ENCODE peak calls at places on chromosomes 7 and 10, in eight cellular contexts. Y is B cell, I is kidney glomerular epithelial cell, P is AG09309, Q is H9, A is HEK293T, G is chondrocyte, X is fibroblast of pulmonary artery. D is an unnamed sample.
A peak's percentile ranks its signal among the peaks of the same experiment; 100 is the strongest.

GRCh38 chr7:36723951-36724664 is at the start of gene AOAH:
- DNase-seq in Y (peak; percentile 71), I (no peak), P (no peak), Q (no peak), A (no peak), G (no peak), X (no peak), D (no peak)

GRCh38 chr7:83655951-83656556 is 7.1 kb upstream of the SEMA3E start:
- DNase-seq in Y (no peak), I (peak; percentile 20), P (peak; percentile 4), Q (no peak), A (peak; percentile 38), G (no peak), X (peak; percentile 75), D (peak; percentile 12)

GRCh38 chr10:113854757-113855626 is 531 bp downstream of the NHLRC2 start:
- DNase-seq in Y (peak; percentile 76), I (peak; percentile 41), P (no peak), Q (peak; percentile 51), A (peak; percentile 72), G (no peak), X (peak; percentile 54), D (peak; percentile 56)

GRCh38 chr10:128530301-128530700 is 404.1 kb upstream of the MKI67 start:
- DNase-seq in Y (no peak), I (peak; percentile 23), P (no peak), Q (no peak), A (no peak), G (no peak), X (peak; percentile 3), D (peak; percentile 22)

GRCh38 chr7:34672430-34672829 is 14.4 kb downstream of the NPSR1 start:
- DNase-seq in Y (no peak), I (no peak), P (no peak), Q (no peak), A (no peak), G (no peak), X (peak; percentile 33), D (no peak)

GRCh38 chr7:4837814-4838625 is 23.8 kb downstream of the PAPOLB start:
- DNase-seq in Y (no peak), I (no peak), P (no peak), Q (no peak), A (peak; percentile 50), G (peak; percentile 55), X (no peak), D (no peak)

GRCh38 chr7:108468246-108468645 is 12.0 kb upstream of the NRCAM start:
- DNase-seq in Y (no peak), I (no peak), P (no peak), Q (no peak), A (no peak), G (no peak), X (no peak), D (no peak)

GRCh38 chr10:23432161-23432560 is 6.7 kb upstream of the OTUD1 start:
- DNase-seq in Y (no peak), I (no peak), P (no peak), Q (no peak), A (no peak), G (no peak), X (no peak), D (no peak)

GRCh38 chr7:151940048-151940845 is 16.0 kb upstream of the GALNTL5 start:
- DNase-seq in Y (no peak), I (no peak), P (peak; percentile 38), Q (no peak), A (no peak), G (no peak), X (peak; percentile 67), D (no peak)

GRCh38 chr7:64888561-64888900 is 14.5 kb upstream of the ZNF273 start:
- DNase-seq in Y (no peak), I (no peak), P (no peak), Q (no peak), A (no peak), G (no peak), X (peak; percentile 11), D (peak; percentile 61)

GRCh38 chr10:46229144-46229563 is 57.6 kb upstream of the ANTXRL start:
- DNase-seq in Y (peak; percentile 33), I (peak; percentile 21), P (no peak), Q (peak; percentile 67), A (peak; percentile 68), G (no peak), X (no peak), D (peak; percentile 44)

GRCh38 chr10:59817806-59818205 is 64.6 kb upstream of the MRLN start:
- DNase-seq in Y (no peak), I (no peak), P (no peak), Q (no peak), A (no peak), G (no peak), X (peak; percentile 52), D (no peak)

GRCh38 chr10:28897617-28898464 is 220.5 kb downstream of the BAMBI start:
- DNase-seq in Y (no peak), I (no peak), P (no peak), Q (no peak), A (no peak), G (no peak), X (peak; percentile 51), D (no peak)

GRCh38 chr10:69800109-69800508 is 1.6 kb upstream of the COL13A1 start:
- DNase-seq in Y (no peak), I (peak; percentile 46), P (no peak), Q (peak; percentile 76), A (peak; percentile 72), G (no peak), X (peak; percentile 74), D (peak; percentile 70)

GRCh38 chr7:106460792-106461254 is 176.0 kb upstream of the NAMPT start:
- DNase-seq in Y (no peak), I (no peak), P (no peak), Q (no peak), A (no peak), G (no peak), X (no peak), D (no peak)

GRCh38 chr7:34837316-34837715 is 179.3 kb downstream of the NPSR1 start:
- DNase-seq in Y (no peak), I (no peak), P (no peak), Q (no peak), A (no peak), G (no peak), X (peak; percentile 11), D (no peak)

GRCh38 chr7:21367537-21367936 is 60.3 kb upstream of the SP4 start:
- DNase-seq in Y (no peak), I (no peak), P (no peak), Q (no peak), A (no peak), G (no peak), X (no peak), D (no peak)

GRCh38 chr7:127654404-127655392 is 2.7 kb downstream of the SND1 start:
- DNase-seq in Y (no peak), I (no peak), P (no peak), Q (no peak), A (peak; percentile 22), G (no peak), X (no peak), D (no peak)

GRCh38 chr7:81956520-81956919 is 186.7 kb upstream of the HGF start:
- DNase-seq in Y (no peak), I (no peak), P (peak; percentile 21), Q (no peak), A (peak; percentile 28), G (no peak), X (peak; percentile 85), D (peak; percentile 44)

GRCh38 chr10:123997013-123997412 is 96.4 kb downstream of the CHST15 start:
- DNase-seq in Y (no peak), I (no peak), P (no peak), Q (no peak), A (no peak), G (peak; percentile 4), X (no peak), D (no peak)

GRCh38 chr10:32125023-32125422 is 68.8 kb upstream of the KIF5B start:
- DNase-seq in Y (no peak), I (no peak), P (no peak), Q (no peak), A (no peak), G (no peak), X (no peak), D (no peak)

GRCh38 chr7:47947355-47947749 is 914 bp downstream of the PKD1L1 start:
- DNase-seq in Y (no peak), I (no peak), P (no peak), Q (no peak), A (no peak), G (no peak), X (no peak), D (no peak)

GRCh38 chr7:134472572-134473242 is 13.8 kb upstream of the AKR1B1 start:
- DNase-seq in Y (no peak), I (no peak), P (no peak), Q (no peak), A (no peak), G (no peak), X (no peak), D (no peak)

GRCh38 chr10:130727766-130728490 is 583.6 kb downstream of the TCERG1L start:
- DNase-seq in Y (no peak), I (no peak), P (no peak), Q (no peak), A (no peak), G (peak; percentile 55), X (no peak), D (no peak)

GRCh38 chr7:36507868-36508440 is 118.3 kb downstream of the ANLN start:
- DNase-seq in Y (no peak), I (no peak), P (no peak), Q (no peak), A (no peak), G (no peak), X (no peak), D (no peak)

GRCh38 chr10:10293431-10293830 is 724.2 kb upstream of the CELF2 start:
- DNase-seq in Y (no peak), I (no peak), P (no peak), Q (peak; percentile 62), A (no peak), G (no peak), X (peak; percentile 59), D (no peak)

GRCh38 chr10:95247200-95247880 is 43.5 kb downstream of the PDLIM1 start:
- DNase-seq in Y (no peak), I (peak; percentile 57), P (peak; percentile 62), Q (no peak), A (no peak), G (no peak), X (peak; percentile 76), D (no peak)

GRCh38 chr10:49408437-49409306 is 12.8 kb upstream of the DRGX start:
- DNase-seq in Y (no peak), I (no peak), P (no peak), Q (peak; percentile 64), A (no peak), G (no peak), X (peak; percentile 11), D (no peak)

GRCh38 chr10:44395396-44395795 is 10.5 kb upstream of the CXCL12 start:
- DNase-seq in Y (no peak), I (no peak), P (no peak), Q (no peak), A (no peak), G (no peak), X (no peak), D (no peak)

GRCh38 chr7:77813180-77813579 is 14.6 kb downstream of the PHTF2 start:
- DNase-seq in Y (no peak), I (no peak), P (no peak), Q (no peak), A (no peak), G (no peak), X (no peak), D (no peak)

GRCh38 chr7:37081436-37081835 is 357.1 kb upstream of the AOAH start:
- DNase-seq in Y (no peak), I (no peak), P (no peak), Q (no peak), A (no peak), G (no peak), X (peak; percentile 35), D (no peak)

GRCh38 chr10:114709966-114710365 is 51.9 kb upstream of the ABLIM1 start:
- DNase-seq in Y (no peak), I (no peak), P (peak; percentile 57), Q (no peak), A (no peak), G (no peak), X (peak; percentile 62), D (no peak)

GRCh38 chr7:88169717-88170320 is 50.0 kb downstream of the SRI start:
- DNase-seq in Y (no peak), I (peak; percentile 18), P (no peak), Q (no peak), A (peak; percentile 14), G (no peak), X (peak; percentile 31), D (no peak)